ENCODE peak calls at places on chromosomes 5 and 9, in eight cellular contexts. One of them, this sample, is unnamed.

GRCh38 chr9:114426046-114426948 is 38.5 kb upstream of the AKNA start:
- DNase-seq in stimulated activated CD8-positive, alpha-beta memory T cell treated with anti-CD3 and anti-CD28 coated beads, Interleukin-12 subunit alpha, Interleukin-12 subunit beta, amount 100 ng/mL, for 4 hours: no peak
- DNase-seq in activated CD8-positive, alpha-beta memory T cell treated with anti-CD3 and anti-CD28 coated beads for 24 hours: no peak
- DNase-seq in mucosa of descending colon: no peak
- DNase-seq in iris pigment epithelial cell: no peak
- DNase-seq in pons: no peak
- DNase-seq in GM06990: no peak
- DNase-seq in suprapubic skin: no peak
- DNase-seq in this sample: no peak

GRCh38 chr5:175103746-175104145 is 340.2 kb downstream of the DRD1 start:
- DNase-seq in stimulated activated CD8-positive, alpha-beta memory T cell treated with anti-CD3 and anti-CD28 coated beads, Interleukin-12 subunit alpha, Interleukin-12 subunit beta, amount 100 ng/mL, for 4 hours: no peak
- DNase-seq in activated CD8-positive, alpha-beta memory T cell treated with anti-CD3 and anti-CD28 coated beads for 24 hours: no peak
- DNase-seq in mucosa of descending colon: no peak
- DNase-seq in iris pigment epithelial cell: no peak
- DNase-seq in pons: no peak
- DNase-seq in GM06990: no peak
- DNase-seq in suprapubic skin: no peak
- DNase-seq in this sample: no peak

GRCh38 chr9:76423216-76424177 is 29.3 kb upstream of the RFK start:
- DNase-seq in stimulated activated CD8-positive, alpha-beta memory T cell treated with anti-CD3 and anti-CD28 coated beads, Interleukin-12 subunit alpha, Interleukin-12 subunit beta, amount 100 ng/mL, for 4 hours: no peak
- DNase-seq in activated CD8-positive, alpha-beta memory T cell treated with anti-CD3 and anti-CD28 coated beads for 24 hours: no peak
- DNase-seq in mucosa of descending colon: no peak
- DNase-seq in iris pigment epithelial cell: no peak
- DNase-seq in pons: no peak
- DNase-seq in GM06990: no peak
- DNase-seq in suprapubic skin: no peak
- DNase-seq in this sample: no peak

GRCh38 chr5:77218263-77218662 is 7.8 kb downstream of the PDE8B start:
- DNase-seq in stimulated activated CD8-positive, alpha-beta memory T cell treated with anti-CD3 and anti-CD28 coated beads, Interleukin-12 subunit alpha, Interleukin-12 subunit beta, amount 100 ng/mL, for 4 hours: no peak
- DNase-seq in activated CD8-positive, alpha-beta memory T cell treated with anti-CD3 and anti-CD28 coated beads for 24 hours: no peak
- DNase-seq in mucosa of descending colon: no peak
- DNase-seq in iris pigment epithelial cell: no peak
- DNase-seq in pons: no peak
- DNase-seq in GM06990: no peak
- DNase-seq in suprapubic skin: no peak
- DNase-seq in this sample: no peak

GRCh38 chr5:10674582-10674981 is 86.5 kb downstream of the DAP start:
- DNase-seq in stimulated activated CD8-positive, alpha-beta memory T cell treated with anti-CD3 and anti-CD28 coated beads, Interleukin-12 subunit alpha, Interleukin-12 subunit beta, amount 100 ng/mL, for 4 hours: no peak
- DNase-seq in activated CD8-positive, alpha-beta memory T cell treated with anti-CD3 and anti-CD28 coated beads for 24 hours: no peak
- DNase-seq in mucosa of descending colon: no peak
- DNase-seq in iris pigment epithelial cell: no peak
- DNase-seq in pons: no peak
- DNase-seq in GM06990: no peak
- DNase-seq in suprapubic skin: no peak
- DNase-seq in this sample: no peak

GRCh38 chr9:71361357-71361756 is 239.9 kb upstream of the TRPM3 start:
- DNase-seq in stimulated activated CD8-positive, alpha-beta memory T cell treated with anti-CD3 and anti-CD28 coated beads, Interleukin-12 subunit alpha, Interleukin-12 subunit beta, amount 100 ng/mL, for 4 hours: no peak
- DNase-seq in activated CD8-positive, alpha-beta memory T cell treated with anti-CD3 and anti-CD28 coated beads for 24 hours: no peak
- DNase-seq in mucosa of descending colon: no peak
- DNase-seq in iris pigment epithelial cell: no peak
- DNase-seq in pons: no peak
- DNase-seq in GM06990: no peak
- DNase-seq in suprapubic skin: no peak
- DNase-seq in this sample: no peak

GRCh38 chr5:89504051-89504450 is 621.1 kb upstream of the MEF2C start:
- DNase-seq in stimulated activated CD8-positive, alpha-beta memory T cell treated with anti-CD3 and anti-CD28 coated beads, Interleukin-12 subunit alpha, Interleukin-12 subunit beta, amount 100 ng/mL, for 4 hours: no peak
- DNase-seq in activated CD8-positive, alpha-beta memory T cell treated with anti-CD3 and anti-CD28 coated beads for 24 hours: no peak
- DNase-seq in mucosa of descending colon: no peak
- DNase-seq in iris pigment epithelial cell: no peak
- DNase-seq in pons: no peak
- DNase-seq in GM06990: no peak
- DNase-seq in suprapubic skin: no peak
- DNase-seq in this sample: no peak

GRCh38 chr5:31733365-31733764 is 94.4 kb downstream of the PDZD2 start:
- DNase-seq in stimulated activated CD8-positive, alpha-beta memory T cell treated with anti-CD3 and anti-CD28 coated beads, Interleukin-12 subunit alpha, Interleukin-12 subunit beta, amount 100 ng/mL, for 4 hours: no peak
- DNase-seq in activated CD8-positive, alpha-beta memory T cell treated with anti-CD3 and anti-CD28 coated beads for 24 hours: no peak
- DNase-seq in mucosa of descending colon: no peak
- DNase-seq in iris pigment epithelial cell: no peak
- DNase-seq in pons: peak
- DNase-seq in GM06990: no peak
- DNase-seq in suprapubic skin: no peak
- DNase-seq in this sample: no peak

GRCh38 chr5:172055996-172056395 is 49.6 kb upstream of the FBXW11 start:
- DNase-seq in stimulated activated CD8-positive, alpha-beta memory T cell treated with anti-CD3 and anti-CD28 coated beads, Interleukin-12 subunit alpha, Interleukin-12 subunit beta, amount 100 ng/mL, for 4 hours: no peak
- DNase-seq in activated CD8-positive, alpha-beta memory T cell treated with anti-CD3 and anti-CD28 coated beads for 24 hours: no peak
- DNase-seq in mucosa of descending colon: no peak
- DNase-seq in iris pigment epithelial cell: no peak
- DNase-seq in pons: no peak
- DNase-seq in GM06990: no peak
- DNase-seq in suprapubic skin: no peak
- DNase-seq in this sample: no peak

GRCh38 chr5:167951121-167951520 is 340.3 kb upstream of the WWC1 start:
- DNase-seq in stimulated activated CD8-positive, alpha-beta memory T cell treated with anti-CD3 and anti-CD28 coated beads, Interleukin-12 subunit alpha, Interleukin-12 subunit beta, amount 100 ng/mL, for 4 hours: no peak
- DNase-seq in activated CD8-positive, alpha-beta memory T cell treated with anti-CD3 and anti-CD28 coated beads for 24 hours: no peak
- DNase-seq in mucosa of descending colon: no peak
- DNase-seq in iris pigment epithelial cell: no peak
- DNase-seq in pons: no peak
- DNase-seq in GM06990: no peak
- DNase-seq in suprapubic skin: no peak
- DNase-seq in this sample: no peak

GRCh38 chr9:124478014-124478753 is 27.9 kb downstream of the ADGRD2 start:
- DNase-seq in stimulated activated CD8-positive, alpha-beta memory T cell treated with anti-CD3 and anti-CD28 coated beads, Interleukin-12 subunit alpha, Interleukin-12 subunit beta, amount 100 ng/mL, for 4 hours: no peak
- DNase-seq in activated CD8-positive, alpha-beta memory T cell treated with anti-CD3 and anti-CD28 coated beads for 24 hours: no peak
- DNase-seq in mucosa of descending colon: no peak
- DNase-seq in iris pigment epithelial cell: no peak
- DNase-seq in pons: no peak
- DNase-seq in GM06990: no peak
- DNase-seq in suprapubic skin: no peak
- DNase-seq in this sample: no peak

GRCh38 chr5:143309661-143310431 is 93.6 kb downstream of the NR3C1 start:
- DNase-seq in stimulated activated CD8-positive, alpha-beta memory T cell treated with anti-CD3 and anti-CD28 coated beads, Interleukin-12 subunit alpha, Interleukin-12 subunit beta, amount 100 ng/mL, for 4 hours: no peak
- DNase-seq in activated CD8-positive, alpha-beta memory T cell treated with anti-CD3 and anti-CD28 coated beads for 24 hours: no peak
- DNase-seq in mucosa of descending colon: no peak
- DNase-seq in iris pigment epithelial cell: peak
- DNase-seq in pons: no peak
- DNase-seq in GM06990: no peak
- DNase-seq in suprapubic skin: no peak
- DNase-seq in this sample: no peak

GRCh38 chr5:3694819-3695218 is 99.2 kb downstream of the IRX1 start:
- DNase-seq in stimulated activated CD8-positive, alpha-beta memory T cell treated with anti-CD3 and anti-CD28 coated beads, Interleukin-12 subunit alpha, Interleukin-12 subunit beta, amount 100 ng/mL, for 4 hours: no peak
- DNase-seq in activated CD8-positive, alpha-beta memory T cell treated with anti-CD3 and anti-CD28 coated beads for 24 hours: no peak
- DNase-seq in mucosa of descending colon: no peak
- DNase-seq in iris pigment epithelial cell: no peak
- DNase-seq in pons: no peak
- DNase-seq in GM06990: no peak
- DNase-seq in suprapubic skin: no peak
- DNase-seq in this sample: no peak

GRCh38 chr5:178455480-178455835 is 134.7 kb downstream of the COL23A1 start:
- DNase-seq in stimulated activated CD8-positive, alpha-beta memory T cell treated with anti-CD3 and anti-CD28 coated beads, Interleukin-12 subunit alpha, Interleukin-12 subunit beta, amount 100 ng/mL, for 4 hours: no peak
- DNase-seq in activated CD8-positive, alpha-beta memory T cell treated with anti-CD3 and anti-CD28 coated beads for 24 hours: no peak
- DNase-seq in mucosa of descending colon: no peak
- DNase-seq in iris pigment epithelial cell: no peak
- DNase-seq in pons: no peak
- DNase-seq in GM06990: no peak
- DNase-seq in suprapubic skin: peak
- DNase-seq in this sample: no peak

GRCh38 chr9:94648191-94648590 is 8.9 kb upstream of the FBP1 start:
- DNase-seq in stimulated activated CD8-positive, alpha-beta memory T cell treated with anti-CD3 and anti-CD28 coated beads, Interleukin-12 subunit alpha, Interleukin-12 subunit beta, amount 100 ng/mL, for 4 hours: no peak
- DNase-seq in activated CD8-positive, alpha-beta memory T cell treated with anti-CD3 and anti-CD28 coated beads for 24 hours: no peak
- DNase-seq in mucosa of descending colon: no peak
- DNase-seq in iris pigment epithelial cell: no peak
- DNase-seq in pons: no peak
- DNase-seq in GM06990: no peak
- DNase-seq in suprapubic skin: no peak
- DNase-seq in this sample: peak

GRCh38 chr9:120441446-120442279 is 138.3 kb downstream of the CDK5RAP2 start:
- DNase-seq in stimulated activated CD8-positive, alpha-beta memory T cell treated with anti-CD3 and anti-CD28 coated beads, Interleukin-12 subunit alpha, Interleukin-12 subunit beta, amount 100 ng/mL, for 4 hours: no peak
- DNase-seq in activated CD8-positive, alpha-beta memory T cell treated with anti-CD3 and anti-CD28 coated beads for 24 hours: no peak
- DNase-seq in mucosa of descending colon: no peak
- DNase-seq in iris pigment epithelial cell: peak
- DNase-seq in pons: no peak
- DNase-seq in GM06990: no peak
- DNase-seq in suprapubic skin: no peak
- DNase-seq in this sample: no peak

GRCh38 chr5:34930527-34930844 is 1.1 kb downstream of the DNAJC21 start:
- DNase-seq in stimulated activated CD8-positive, alpha-beta memory T cell treated with anti-CD3 and anti-CD28 coated beads, Interleukin-12 subunit alpha, Interleukin-12 subunit beta, amount 100 ng/mL, for 4 hours: no peak
- DNase-seq in activated CD8-positive, alpha-beta memory T cell treated with anti-CD3 and anti-CD28 coated beads for 24 hours: no peak
- DNase-seq in mucosa of descending colon: no peak
- DNase-seq in iris pigment epithelial cell: peak
- DNase-seq in pons: peak
- DNase-seq in GM06990: no peak
- DNase-seq in suprapubic skin: no peak
- DNase-seq in this sample: no peak

GRCh38 chr5:113608113-113608551 is 94.6 kb downstream of the YTHDC2 start:
- DNase-seq in stimulated activated CD8-positive, alpha-beta memory T cell treated with anti-CD3 and anti-CD28 coated beads, Interleukin-12 subunit alpha, Interleukin-12 subunit beta, amount 100 ng/mL, for 4 hours: no peak
- DNase-seq in activated CD8-positive, alpha-beta memory T cell treated with anti-CD3 and anti-CD28 coated beads for 24 hours: no peak
- DNase-seq in mucosa of descending colon: no peak
- DNase-seq in iris pigment epithelial cell: peak
- DNase-seq in pons: no peak
- DNase-seq in GM06990: no peak
- DNase-seq in suprapubic skin: no peak
- DNase-seq in this sample: no peak

GRCh38 chr9:128805661-128806060 is 12.6 kb upstream of the ENDOG start:
- DNase-seq in stimulated activated CD8-positive, alpha-beta memory T cell treated with anti-CD3 and anti-CD28 coated beads, Interleukin-12 subunit alpha, Interleukin-12 subunit beta, amount 100 ng/mL, for 4 hours: no peak
- DNase-seq in activated CD8-positive, alpha-beta memory T cell treated with anti-CD3 and anti-CD28 coated beads for 24 hours: no peak
- DNase-seq in mucosa of descending colon: no peak
- DNase-seq in iris pigment epithelial cell: no peak
- DNase-seq in pons: peak
- DNase-seq in GM06990: no peak
- DNase-seq in suprapubic skin: no peak
- DNase-seq in this sample: no peak

GRCh38 chr5:123651234-123651633 is 139.3 kb downstream of the CSNK1G3 start:
- DNase-seq in stimulated activated CD8-positive, alpha-beta memory T cell treated with anti-CD3 and anti-CD28 coated beads, Interleukin-12 subunit alpha, Interleukin-12 subunit beta, amount 100 ng/mL, for 4 hours: no peak
- DNase-seq in activated CD8-positive, alpha-beta memory T cell treated with anti-CD3 and anti-CD28 coated beads for 24 hours: no peak
- DNase-seq in mucosa of descending colon: no peak
- DNase-seq in iris pigment epithelial cell: no peak
- DNase-seq in pons: no peak
- DNase-seq in GM06990: no peak
- DNase-seq in suprapubic skin: no peak
- DNase-seq in this sample: no peak

GRCh38 chr9:104855837-104856236 is 72.1 kb downstream of the ABCA1 start:
- DNase-seq in stimulated activated CD8-positive, alpha-beta memory T cell treated with anti-CD3 and anti-CD28 coated beads, Interleukin-12 subunit alpha, Interleukin-12 subunit beta, amount 100 ng/mL, for 4 hours: no peak
- DNase-seq in activated CD8-positive, alpha-beta memory T cell treated with anti-CD3 and anti-CD28 coated beads for 24 hours: no peak
- DNase-seq in mucosa of descending colon: no peak
- DNase-seq in iris pigment epithelial cell: no peak
- DNase-seq in pons: no peak
- DNase-seq in GM06990: no peak
- DNase-seq in suprapubic skin: no peak
- DNase-seq in this sample: no peak

GRCh38 chr5:83470920-83471404 is 582 bp upstream of the VCAN start:
- DNase-seq in stimulated activated CD8-positive, alpha-beta memory T cell treated with anti-CD3 and anti-CD28 coated beads, Interleukin-12 subunit alpha, Interleukin-12 subunit beta, amount 100 ng/mL, for 4 hours: no peak
- DNase-seq in activated CD8-positive, alpha-beta memory T cell treated with anti-CD3 and anti-CD28 coated beads for 24 hours: no peak
- DNase-seq in mucosa of descending colon: peak
- DNase-seq in iris pigment epithelial cell: no peak
- DNase-seq in pons: no peak
- DNase-seq in GM06990: no peak
- DNase-seq in suprapubic skin: no peak
- DNase-seq in this sample: no peak

GRCh38 chr5:172059661-172060100 is 53.2 kb upstream of the FBXW11 start:
- DNase-seq in stimulated activated CD8-positive, alpha-beta memory T cell treated with anti-CD3 and anti-CD28 coated beads, Interleukin-12 subunit alpha, Interleukin-12 subunit beta, amount 100 ng/mL, for 4 hours: no peak
- DNase-seq in activated CD8-positive, alpha-beta memory T cell treated with anti-CD3 and anti-CD28 coated beads for 24 hours: no peak
- DNase-seq in mucosa of descending colon: no peak
- DNase-seq in iris pigment epithelial cell: no peak
- DNase-seq in pons: no peak
- DNase-seq in GM06990: no peak
- DNase-seq in suprapubic skin: no peak
- DNase-seq in this sample: no peak

GRCh38 chr5:11449217-11449616 is 455.0 kb downstream of the CTNND2 start:
- DNase-seq in stimulated activated CD8-positive, alpha-beta memory T cell treated with anti-CD3 and anti-CD28 coated beads, Interleukin-12 subunit alpha, Interleukin-12 subunit beta, amount 100 ng/mL, for 4 hours: no peak
- DNase-seq in activated CD8-positive, alpha-beta memory T cell treated with anti-CD3 and anti-CD28 coated beads for 24 hours: no peak
- DNase-seq in mucosa of descending colon: no peak
- DNase-seq in iris pigment epithelial cell: no peak
- DNase-seq in pons: no peak
- DNase-seq in GM06990: no peak
- DNase-seq in suprapubic skin: no peak
- DNase-seq in this sample: no peak

GRCh38 chr5:145942202-145942601 is 5.8 kb downstream of the SH3RF2 start:
- DNase-seq in stimulated activated CD8-positive, alpha-beta memory T cell treated with anti-CD3 and anti-CD28 coated beads, Interleukin-12 subunit alpha, Interleukin-12 subunit beta, amount 100 ng/mL, for 4 hours: no peak
- DNase-seq in activated CD8-positive, alpha-beta memory T cell treated with anti-CD3 and anti-CD28 coated beads for 24 hours: no peak
- DNase-seq in mucosa of descending colon: no peak
- DNase-seq in iris pigment epithelial cell: no peak
- DNase-seq in pons: no peak
- DNase-seq in GM06990: no peak
- DNase-seq in suprapubic skin: no peak
- DNase-seq in this sample: no peak

GRCh38 chr5:72402381-72402890 is 82.3 kb downstream of the PTCD2 start:
- DNase-seq in stimulated activated CD8-positive, alpha-beta memory T cell treated with anti-CD3 and anti-CD28 coated beads, Interleukin-12 subunit alpha, Interleukin-12 subunit beta, amount 100 ng/mL, for 4 hours: no peak
- DNase-seq in activated CD8-positive, alpha-beta memory T cell treated with anti-CD3 and anti-CD28 coated beads for 24 hours: no peak
- DNase-seq in mucosa of descending colon: no peak
- DNase-seq in iris pigment epithelial cell: peak
- DNase-seq in pons: no peak
- DNase-seq in GM06990: no peak
- DNase-seq in suprapubic skin: no peak
- DNase-seq in this sample: no peak

GRCh38 chr5:131259326-131259725 is 4.5 kb upstream of the CDC42SE2 start:
- DNase-seq in stimulated activated CD8-positive, alpha-beta memory T cell treated with anti-CD3 and anti-CD28 coated beads, Interleukin-12 subunit alpha, Interleukin-12 subunit beta, amount 100 ng/mL, for 4 hours: no peak
- DNase-seq in activated CD8-positive, alpha-beta memory T cell treated with anti-CD3 and anti-CD28 coated beads for 24 hours: no peak
- DNase-seq in mucosa of descending colon: no peak
- DNase-seq in iris pigment epithelial cell: no peak
- DNase-seq in pons: no peak
- DNase-seq in GM06990: no peak
- DNase-seq in suprapubic skin: no peak
- DNase-seq in this sample: no peak

GRCh38 chr5:14968796-14969195 is 97.2 kb upstream of the ANKH start:
- DNase-seq in stimulated activated CD8-positive, alpha-beta memory T cell treated with anti-CD3 and anti-CD28 coated beads, Interleukin-12 subunit alpha, Interleukin-12 subunit beta, amount 100 ng/mL, for 4 hours: no peak
- DNase-seq in activated CD8-positive, alpha-beta memory T cell treated with anti-CD3 and anti-CD28 coated beads for 24 hours: no peak
- DNase-seq in mucosa of descending colon: no peak
- DNase-seq in iris pigment epithelial cell: no peak
- DNase-seq in pons: no peak
- DNase-seq in GM06990: no peak
- DNase-seq in suprapubic skin: no peak
- DNase-seq in this sample: no peak

GRCh38 chr5:6780802-6781391 is 67.7 kb downstream of the TENT4A start:
- DNase-seq in stimulated activated CD8-positive, alpha-beta memory T cell treated with anti-CD3 and anti-CD28 coated beads, Interleukin-12 subunit alpha, Interleukin-12 subunit beta, amount 100 ng/mL, for 4 hours: no peak
- DNase-seq in activated CD8-positive, alpha-beta memory T cell treated with anti-CD3 and anti-CD28 coated beads for 24 hours: no peak
- DNase-seq in mucosa of descending colon: peak
- DNase-seq in iris pigment epithelial cell: no peak
- DNase-seq in pons: no peak
- DNase-seq in GM06990: no peak
- DNase-seq in suprapubic skin: no peak
- DNase-seq in this sample: no peak

GRCh38 chr5:164300295-164300694 is 794.9 kb downstream of the MAT2B start:
- DNase-seq in stimulated activated CD8-positive, alpha-beta memory T cell treated with anti-CD3 and anti-CD28 coated beads, Interleukin-12 subunit alpha, Interleukin-12 subunit beta, amount 100 ng/mL, for 4 hours: no peak
- DNase-seq in activated CD8-positive, alpha-beta memory T cell treated with anti-CD3 and anti-CD28 coated beads for 24 hours: no peak
- DNase-seq in mucosa of descending colon: no peak
- DNase-seq in iris pigment epithelial cell: no peak
- DNase-seq in pons: no peak
- DNase-seq in GM06990: no peak
- DNase-seq in suprapubic skin: no peak
- DNase-seq in this sample: no peak

GRCh38 chr5:32410630-32411029 is 33.9 kb downstream of the ZFR start:
- DNase-seq in stimulated activated CD8-positive, alpha-beta memory T cell treated with anti-CD3 and anti-CD28 coated beads, Interleukin-12 subunit alpha, Interleukin-12 subunit beta, amount 100 ng/mL, for 4 hours: no peak
- DNase-seq in activated CD8-positive, alpha-beta memory T cell treated with anti-CD3 and anti-CD28 coated beads for 24 hours: no peak
- DNase-seq in mucosa of descending colon: no peak
- DNase-seq in iris pigment epithelial cell: no peak
- DNase-seq in pons: no peak
- DNase-seq in GM06990: no peak
- DNase-seq in suprapubic skin: no peak
- DNase-seq in this sample: no peak

GRCh38 chr5:176741566-176742211 is 68.7 kb upstream of the UNC5A start:
- DNase-seq in stimulated activated CD8-positive, alpha-beta memory T cell treated with anti-CD3 and anti-CD28 coated beads, Interleukin-12 subunit alpha, Interleukin-12 subunit beta, amount 100 ng/mL, for 4 hours: no peak
- DNase-seq in activated CD8-positive, alpha-beta memory T cell treated with anti-CD3 and anti-CD28 coated beads for 24 hours: peak
- DNase-seq in mucosa of descending colon: no peak
- DNase-seq in iris pigment epithelial cell: no peak
- DNase-seq in pons: no peak
- DNase-seq in GM06990: no peak
- DNase-seq in suprapubic skin: peak
- DNase-seq in this sample: no peak

GRCh38 chr9:132026932-132027585 is 52.6 kb downstream of the MED27 start:
- DNase-seq in stimulated activated CD8-positive, alpha-beta memory T cell treated with anti-CD3 and anti-CD28 coated beads, Interleukin-12 subunit alpha, Interleukin-12 subunit beta, amount 100 ng/mL, for 4 hours: no peak
- DNase-seq in activated CD8-positive, alpha-beta memory T cell treated with anti-CD3 and anti-CD28 coated beads for 24 hours: no peak
- DNase-seq in mucosa of descending colon: no peak
- DNase-seq in iris pigment epithelial cell: peak
- DNase-seq in pons: no peak
- DNase-seq in GM06990: no peak
- DNase-seq in suprapubic skin: no peak
- DNase-seq in this sample: no peak

GRCh38 chr5:33968133-33969005 is 16.1 kb downstream of the SLC45A2 start:
- DNase-seq in stimulated activated CD8-positive, alpha-beta memory T cell treated with anti-CD3 and anti-CD28 coated beads, Interleukin-12 subunit alpha, Interleukin-12 subunit beta, amount 100 ng/mL, for 4 hours: no peak
- DNase-seq in activated CD8-positive, alpha-beta memory T cell treated with anti-CD3 and anti-CD28 coated beads for 24 hours: no peak
- DNase-seq in mucosa of descending colon: no peak
- DNase-seq in iris pigment epithelial cell: no peak
- DNase-seq in pons: no peak
- DNase-seq in GM06990: no peak
- DNase-seq in suprapubic skin: no peak
- DNase-seq in this sample: no peak